ENCODE peak calls at places on chromosomes 7 and 10, in six cellular contexts. One of them, this sample, is unnamed.

GRCh38 chr7:66699998-66700397 is 40.5 kb upstream of the RABGEF1 start:
- DNase-seq in neuronal stem cell: no peak
- DNase-seq in H9: no peak
- DNase-seq in H1: no peak
- DNase-seq in mesenchymal stem cell: no peak
- DNase-seq in IMR-90: no peak
- DNase-seq in this sample: no peak

GRCh38 chr7:37062460-37062859 is 338.2 kb upstream of the AOAH start:
- DNase-seq in H1: no peak
- DNase-seq in mesenchymal stem cell: no peak
- DNase-seq in IMR-90: no peak
- DNase-seq in H9: no peak
- DNase-seq in neuronal stem cell: no peak
- DNase-seq in this sample: no peak

GRCh38 chr10:88883443-88883799 is 3.4 kb downstream of the STAMBPL1 start:
- DNase-seq in H1: no peak
- DNase-seq in neuronal stem cell: no peak
- DNase-seq in H9: no peak
- DNase-seq in IMR-90: no peak
- DNase-seq in mesenchymal stem cell: peak; percentile 29
- DNase-seq in this sample: no peak

GRCh38 chr7:46115410-46115809 is 194.3 kb upstream of the IGFBP3 start:
- DNase-seq in neuronal stem cell: no peak
- DNase-seq in H9: no peak
- DNase-seq in IMR-90: peak; percentile 16
- DNase-seq in H1: no peak
- DNase-seq in mesenchymal stem cell: peak; percentile 40
- DNase-seq in this sample: no peak

GRCh38 chr7:129947001-129947400 is 5.8 kb downstream of the UBE2H start:
- DNase-seq in H1: no peak
- DNase-seq in H9: no peak
- DNase-seq in neuronal stem cell: no peak
- DNase-seq in mesenchymal stem cell: no peak
- DNase-seq in IMR-90: no peak
- DNase-seq in this sample: no peak

GRCh38 chr10:71948496-71949067 is 15.6 kb upstream of the CHST3 start:
- DNase-seq in H1: no peak
- DNase-seq in IMR-90: no peak
- DNase-seq in H9: no peak
- DNase-seq in neuronal stem cell: no peak
- DNase-seq in mesenchymal stem cell: no peak
- DNase-seq in this sample: peak; percentile 58

GRCh38 chr10:119131512-119132240 is 27.8 kb downstream of the DENND10 start:
- DNase-seq in H9: no peak
- DNase-seq in IMR-90: peak; percentile 54
- DNase-seq in neuronal stem cell: no peak
- DNase-seq in H1: no peak
- DNase-seq in mesenchymal stem cell: peak; percentile 72
- DNase-seq in this sample: peak; percentile 56

GRCh38 chr10:50624866-50625491 is 1.2 kb upstream of the SGMS1 start:
- DNase-seq in neuronal stem cell: peak; percentile 74
- DNase-seq in mesenchymal stem cell: peak; percentile 81
- DNase-seq in IMR-90: peak; percentile 64
- DNase-seq in H9: peak; percentile 81
- DNase-seq in H1: no peak
- DNase-seq in this sample: peak; percentile 76

GRCh38 chr10:97531401-97531985 is 32.8 kb downstream of the UBTD1 start:
- DNase-seq in neuronal stem cell: no peak
- DNase-seq in IMR-90: peak; percentile 60
- DNase-seq in mesenchymal stem cell: peak; percentile 73
- DNase-seq in H1: no peak
- DNase-seq in H9: peak; percentile 46
- DNase-seq in this sample: peak; percentile 97

GRCh38 chr7:43198599-43199090 is 86.2 kb downstream of the HECW1 start:
- DNase-seq in mesenchymal stem cell: no peak
- DNase-seq in H9: no peak
- DNase-seq in neuronal stem cell: no peak
- DNase-seq in IMR-90: no peak
- DNase-seq in H1: no peak
- DNase-seq in this sample: no peak

GRCh38 chr7:38878694-38879457 is 30.1 kb downstream of the VPS41 start:
- DNase-seq in H1: no peak
- DNase-seq in H9: no peak
- DNase-seq in neuronal stem cell: no peak
- DNase-seq in IMR-90: no peak
- DNase-seq in mesenchymal stem cell: no peak
- DNase-seq in this sample: no peak

DNA sequence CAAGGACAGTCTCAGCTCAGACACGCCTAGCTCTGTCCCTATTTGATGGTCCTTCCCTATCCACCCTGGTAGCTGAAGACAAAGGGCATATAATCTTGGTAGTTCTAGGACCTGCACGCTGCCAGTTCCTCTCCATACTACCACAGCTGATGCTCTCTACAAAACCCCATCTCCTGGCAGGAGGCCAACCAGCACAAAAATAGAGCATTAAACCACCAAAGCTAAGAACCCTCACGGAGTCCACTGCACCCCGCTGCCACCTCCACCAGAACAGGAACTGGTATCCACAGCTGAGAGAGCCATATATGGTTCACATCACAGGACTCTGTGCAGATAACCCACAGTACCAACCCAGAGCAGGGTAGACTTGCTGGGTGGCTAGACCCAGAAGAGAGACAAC is 299.4 kb downstream of the LRRTM3 start:
- DNase-seq in H1: no peak
- DNase-seq in neuronal stem cell: no peak
- DNase-seq in H9: no peak
- DNase-seq in IMR-90: no peak
- DNase-seq in mesenchymal stem cell: no peak
- DNase-seq in this sample: no peak
- H3K27ac ChIP-seq in H1: no peak overlapping the region
- H3K27ac ChIP-seq in neuronal stem cell: no peak overlapping the region
- H3K27ac ChIP-seq in H9: no peak overlapping the region
- H3K27ac ChIP-seq in IMR-90: no peak overlapping the region
- H3K27ac ChIP-seq in mesenchymal stem cell: no peak overlapping the region
- H3K27ac ChIP-seq in this sample: no peak overlapping the region

DNA sequence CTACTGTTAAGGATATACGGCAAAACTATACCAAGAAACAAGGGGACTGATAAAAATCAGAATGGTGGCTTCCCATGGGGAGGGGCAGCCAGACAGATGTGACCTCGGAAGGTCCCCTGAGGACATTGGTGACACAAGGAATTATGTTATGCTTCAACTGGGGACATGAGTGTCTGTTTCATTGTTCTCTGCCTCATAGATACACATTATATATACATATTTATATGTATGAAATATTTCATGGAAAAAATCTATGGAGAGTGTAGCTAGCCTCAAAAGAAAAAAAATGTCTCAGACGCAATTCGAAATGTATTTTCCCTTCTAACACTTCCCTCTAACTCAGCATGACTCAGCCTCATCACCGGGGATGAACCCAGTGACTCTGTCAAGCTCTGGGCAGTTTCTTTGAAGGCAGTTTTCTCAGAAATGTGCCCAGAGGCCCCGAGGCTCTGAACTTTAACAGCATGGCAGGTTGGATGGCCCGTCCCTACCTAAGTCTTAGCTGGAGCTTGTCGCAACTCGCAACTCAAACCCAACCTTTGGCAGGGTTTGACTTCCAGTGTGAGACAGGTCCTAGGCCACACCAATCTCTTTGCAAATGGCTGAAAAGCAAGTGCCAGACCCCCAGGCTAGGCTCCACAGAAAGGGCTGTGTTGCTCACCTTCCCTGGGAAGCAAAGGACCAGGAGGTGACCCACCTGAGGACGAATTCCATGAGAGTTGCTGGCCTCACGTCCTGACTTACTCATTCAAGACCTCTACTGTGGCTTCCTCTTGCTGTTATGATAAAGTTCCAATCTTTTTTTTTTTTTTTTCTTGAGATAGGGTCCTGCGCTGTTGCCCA is 86.9 kb downstream of the CARD11 start:
- DNase-seq in H9: no peak
- DNase-seq in neuronal stem cell: no peak
- DNase-seq in IMR-90: peak; percentile 67
- DNase-seq in H1: no peak
- DNase-seq in mesenchymal stem cell: peak; percentile 64
- DNase-seq in this sample: peak; percentile 81
- H4K91ac ChIP-seq in H9: no peak overlapping the region
- H4K91ac ChIP-seq in neuronal stem cell: no peak overlapping the region
- H4K91ac ChIP-seq in IMR-90: no peak overlapping the region
- H4K91ac ChIP-seq in H1: no peak overlapping the region
- H4K91ac ChIP-seq in mesenchymal stem cell: no peak overlapping the region
- H4K91ac ChIP-seq in this sample: no peak overlapping the region

GRCh38 chr7:26958834-26959233 is 94.4 kb upstream of the SKAP2 start:
- DNase-seq in IMR-90: peak; percentile 94
- DNase-seq in H1: no peak
- DNase-seq in H9: no peak
- DNase-seq in neuronal stem cell: no peak
- DNase-seq in mesenchymal stem cell: peak; percentile 34
- DNase-seq in this sample: no peak
- H3K27ac ChIP-seq in IMR-90: no peak overlapping the region
- H3K27ac ChIP-seq in H1: no peak overlapping the region
- H3K27ac ChIP-seq in H9: no peak overlapping the region
- H3K27ac ChIP-seq in neuronal stem cell: no peak overlapping the region
- H3K27ac ChIP-seq in mesenchymal stem cell: no peak overlapping the region
- H3K27ac ChIP-seq in this sample: no peak overlapping the region

GRCh38 chr10:128851281-128851680 is 615.8 kb upstream of the MGMT start:
- DNase-seq in H1: peak; percentile 20
- DNase-seq in H9: no peak
- DNase-seq in IMR-90: no peak
- DNase-seq in neuronal stem cell: no peak
- DNase-seq in mesenchymal stem cell: no peak
- DNase-seq in this sample: no peak

GRCh38 chr10:128850647-128851046 is 616.4 kb upstream of the MGMT start:
- DNase-seq in IMR-90: no peak
- DNase-seq in H1: peak; percentile 13
- DNase-seq in mesenchymal stem cell: no peak
- DNase-seq in neuronal stem cell: no peak
- DNase-seq in H9: no peak
- DNase-seq in this sample: no peak

GRCh38 chr10:128852449-128852848 is 614.6 kb upstream of the MGMT start:
- DNase-seq in H9: no peak
- DNase-seq in H1: peak; percentile 6
- DNase-seq in mesenchymal stem cell: no peak
- DNase-seq in neuronal stem cell: no peak
- DNase-seq in IMR-90: no peak
- DNase-seq in this sample: no peak

GRCh38 chr10:128852902-128853301 is 614.1 kb upstream of the MGMT start:
- DNase-seq in H1: peak; percentile 16
- DNase-seq in neuronal stem cell: no peak
- DNase-seq in IMR-90: no peak
- DNase-seq in mesenchymal stem cell: no peak
- DNase-seq in H9: no peak
- DNase-seq in this sample: no peak

GRCh38 chr10:128851726-128852125 is 615.3 kb upstream of the MGMT start:
- DNase-seq in H9: no peak
- DNase-seq in mesenchymal stem cell: no peak
- DNase-seq in neuronal stem cell: no peak
- DNase-seq in IMR-90: no peak
- DNase-seq in H1: peak; percentile 19
- DNase-seq in this sample: no peak
- H4K91ac ChIP-seq in H9: no peak overlapping the region
- H4K91ac ChIP-seq in mesenchymal stem cell: no peak overlapping the region
- H4K91ac ChIP-seq in neuronal stem cell: no peak overlapping the region
- H4K91ac ChIP-seq in IMR-90: no peak overlapping the region
- H4K91ac ChIP-seq in H1: no peak overlapping the region
- H4K91ac ChIP-seq in this sample: no peak overlapping the region

GRCh38 chr10:49079072-49079471 is 36.2 kb downstream of the VSTM4 start:
- DNase-seq in H9: no peak
- DNase-seq in H1: no peak
- DNase-seq in IMR-90: no peak
- DNase-seq in neuronal stem cell: no peak
- DNase-seq in mesenchymal stem cell: no peak
- DNase-seq in this sample: no peak

GRCh38 chr10:49080071-49080470 is 35.3 kb downstream of the VSTM4 start:
- DNase-seq in H9: no peak
- DNase-seq in IMR-90: peak; percentile 38
- DNase-seq in mesenchymal stem cell: peak; percentile 40
- DNase-seq in neuronal stem cell: no peak
- DNase-seq in H1: no peak
- DNase-seq in this sample: no peak

GRCh38 chr10:49080965-49081364 is 34.4 kb downstream of the VSTM4 start:
- DNase-seq in H9: no peak
- DNase-seq in neuronal stem cell: no peak
- DNase-seq in H1: no peak
- DNase-seq in IMR-90: no peak
- DNase-seq in mesenchymal stem cell: no peak
- DNase-seq in this sample: no peak

GRCh38 chr10:49081532-49082275 is 33.6 kb downstream of the VSTM4 start:
- DNase-seq in mesenchymal stem cell: no peak
- DNase-seq in H1: peak; percentile 50
- DNase-seq in neuronal stem cell: peak; percentile 39
- DNase-seq in H9: peak; percentile 35
- DNase-seq in IMR-90: peak; percentile 15
- DNase-seq in this sample: no peak

GRCh38 chr10:49079499-49079898 is 35.8 kb downstream of the VSTM4 start:
- DNase-seq in neuronal stem cell: no peak
- DNase-seq in H1: no peak
- DNase-seq in H9: no peak
- DNase-seq in IMR-90: no peak
- DNase-seq in mesenchymal stem cell: no peak
- DNase-seq in this sample: no peak
- H3K27ac ChIP-seq in neuronal stem cell: no peak overlapping the region
- H3K27ac ChIP-seq in H1: no peak overlapping the region
- H3K27ac ChIP-seq in H9: no peak overlapping the region
- H3K27ac ChIP-seq in IMR-90: no peak overlapping the region
- H3K27ac ChIP-seq in mesenchymal stem cell: no peak overlapping the region
- H3K27ac ChIP-seq in this sample: no peak overlapping the region

GRCh38 chr10:127441350-127442219 is 107.5 kb upstream of the NPS start:
- DNase-seq in H1: peak; percentile 54
- DNase-seq in H9: peak; percentile 83
- DNase-seq in IMR-90: no peak
- DNase-seq in neuronal stem cell: no peak
- DNase-seq in mesenchymal stem cell: no peak
- DNase-seq in this sample: no peak
- H4K91ac ChIP-seq in H1: no peak overlapping the region
- H4K91ac ChIP-seq in H9: no peak overlapping the region
- H4K91ac ChIP-seq in IMR-90: no peak overlapping the region
- H4K91ac ChIP-seq in neuronal stem cell: no peak overlapping the region
- H4K91ac ChIP-seq in mesenchymal stem cell: no peak overlapping the region
- H4K91ac ChIP-seq in this sample: no peak overlapping the region

DNA sequence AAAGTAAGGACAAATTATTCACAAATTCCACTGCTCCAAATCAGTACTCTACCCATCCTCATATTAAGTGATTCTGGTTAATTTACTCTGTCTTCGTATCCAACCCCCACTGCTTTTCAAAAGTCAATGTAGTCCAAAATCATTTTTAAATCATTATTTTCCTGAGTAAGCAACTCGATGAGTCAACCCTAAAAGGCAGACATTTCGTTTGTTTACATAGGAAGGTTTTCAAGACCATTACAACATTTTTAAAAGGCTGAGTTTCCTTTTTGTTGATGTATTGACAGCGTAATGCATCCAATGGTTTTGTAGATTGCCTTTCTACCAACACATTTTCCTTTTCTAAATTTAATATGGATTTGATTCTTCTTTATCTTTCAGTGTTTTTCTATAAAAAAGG is 523.0 kb upstream of the ANKRD30A start:
- DNase-seq in H1: no peak
- DNase-seq in neuronal stem cell: no peak
- DNase-seq in mesenchymal stem cell: peak; percentile 79
- DNase-seq in H9: no peak
- DNase-seq in IMR-90: peak; percentile 85
- DNase-seq in this sample: no peak
- H3K27ac ChIP-seq in H1: no peak overlapping the region
- H3K27ac ChIP-seq in neuronal stem cell: no peak overlapping the region
- H3K27ac ChIP-seq in mesenchymal stem cell: no peak overlapping the region
- H3K27ac ChIP-seq in H9: no peak overlapping the region
- H3K27ac ChIP-seq in IMR-90: no peak overlapping the region
- H3K27ac ChIP-seq in this sample: no peak overlapping the region

This sample was measured in trophoblast cell.